ENCODE peak calls at places on chromosomes 16 and 17, in six cellular contexts. One of them, this sample, is unnamed.
A peak's percentile ranks its signal among the peaks of the same experiment; 100 is the strongest.

GRCh38 chr16:46842192-46842895 is 11.4 kb upstream of the C16orf87 start:
- DNase-seq in mesendoderm: no peak
- DNase-seq in esophagus squamous epithelium: no peak
- DNase-seq in gastrocnemius medialis: no peak
- DNase-seq in GM23338: no peak
- DNase-seq in colonic mucosa: no peak
- DNase-seq in this sample: no peak

GRCh38 chr17:40063034-40063765 is 435 bp downstream of the THRA start:
- DNase-seq in mesendoderm: peak; percentile 55
- DNase-seq in esophagus squamous epithelium: no peak
- DNase-seq in gastrocnemius medialis: peak; percentile 35
- DNase-seq in GM23338: peak; percentile 83
- DNase-seq in colonic mucosa: peak; percentile 56
- DNase-seq in this sample: no peak

GRCh38 chr16:12874135-12874534 is 27.3 kb upstream of the SHISA9 start:
- DNase-seq in mesendoderm: peak; percentile 71
- DNase-seq in esophagus squamous epithelium: no peak
- DNase-seq in gastrocnemius medialis: no peak
- DNase-seq in GM23338: peak; percentile 35
- DNase-seq in colonic mucosa: no peak
- DNase-seq in this sample: no peak

GRCh38 chr16:75075688-75076268 is 40.8 kb downstream of the LDHD start:
- DNase-seq in mesendoderm: no peak
- DNase-seq in esophagus squamous epithelium: no peak
- DNase-seq in gastrocnemius medialis: no peak
- DNase-seq in GM23338: no peak
- DNase-seq in colonic mucosa: no peak
- DNase-seq in this sample: no peak

GRCh38 chr17:40526668-40527067 is 25.2 kb upstream of the TNS4 start:
- DNase-seq in mesendoderm: no peak
- DNase-seq in esophagus squamous epithelium: no peak
- DNase-seq in gastrocnemius medialis: peak; percentile 42
- DNase-seq in GM23338: no peak
- DNase-seq in colonic mucosa: no peak
- DNase-seq in this sample: no peak

GRCh38 chr16:81485225-81485624 is 40.6 kb downstream of the CMIP start:
- DNase-seq in mesendoderm: no peak
- DNase-seq in esophagus squamous epithelium: no peak
- DNase-seq in gastrocnemius medialis: no peak
- DNase-seq in GM23338: no peak
- DNase-seq in colonic mucosa: no peak
- DNase-seq in this sample: no peak

GRCh38 chr16:30764816-30765465 is 2.8 kb downstream of the RNF40 start:
- DNase-seq in mesendoderm: no peak
- DNase-seq in esophagus squamous epithelium: no peak
- DNase-seq in gastrocnemius medialis: no peak
- DNase-seq in GM23338: no peak
- DNase-seq in colonic mucosa: no peak
- DNase-seq in this sample: no peak

GRCh38 chr17:13561606-13562270 is 40.0 kb downstream of the HS3ST3A1 start:
- DNase-seq in mesendoderm: no peak
- DNase-seq in esophagus squamous epithelium: no peak
- DNase-seq in gastrocnemius medialis: no peak
- DNase-seq in GM23338: no peak
- DNase-seq in colonic mucosa: peak; percentile 18
- DNase-seq in this sample: no peak

GRCh38 chr17:26792486-26792885 is 501.4 kb upstream of the WSB1 start:
- DNase-seq in mesendoderm: peak; percentile 75
- DNase-seq in esophagus squamous epithelium: no peak
- DNase-seq in gastrocnemius medialis: no peak
- DNase-seq in GM23338: peak; percentile 0
- DNase-seq in colonic mucosa: no peak
- DNase-seq in this sample: no peak

GRCh38 chr16:87218281-87219055 is 98.7 kb downstream of the C16orf95 start:
- DNase-seq in mesendoderm: no peak
- DNase-seq in esophagus squamous epithelium: no peak
- DNase-seq in gastrocnemius medialis: no peak
- DNase-seq in GM23338: no peak
- DNase-seq in colonic mucosa: no peak
- DNase-seq in this sample: no peak

GRCh38 chr16:31713071-31713944 is 160.3 kb upstream of the ZNF267 start:
- DNase-seq in mesendoderm: peak; percentile 97
- DNase-seq in esophagus squamous epithelium: peak; percentile 64
- DNase-seq in gastrocnemius medialis: peak; percentile 87
- DNase-seq in GM23338: peak; percentile 98
- DNase-seq in colonic mucosa: peak; percentile 95
- DNase-seq in this sample: peak; percentile 85

GRCh38 chr17:44331249-44331760 is 6.7 kb upstream of the SLC25A39 start:
- DNase-seq in mesendoderm: peak; percentile 84
- DNase-seq in esophagus squamous epithelium: no peak
- DNase-seq in gastrocnemius medialis: peak; percentile 56
- DNase-seq in GM23338: peak; percentile 93
- DNase-seq in colonic mucosa: peak; percentile 87
- DNase-seq in this sample: no peak

GRCh38 chr17:62720126-62720850 is 87.8 kb downstream of the MARCHF10 start:
- DNase-seq in mesendoderm: peak; percentile 51
- DNase-seq in esophagus squamous epithelium: no peak
- DNase-seq in gastrocnemius medialis: no peak
- DNase-seq in GM23338: peak; percentile 66
- DNase-seq in colonic mucosa: no peak
- DNase-seq in this sample: no peak

GRCh38 chr17:6969323-6969726 is 26.5 kb upstream of the ALOX12 start:
- DNase-seq in mesendoderm: no peak
- DNase-seq in esophagus squamous epithelium: no peak
- DNase-seq in gastrocnemius medialis: no peak
- DNase-seq in GM23338: no peak
- DNase-seq in colonic mucosa: no peak
- DNase-seq in this sample: no peak

GRCh38 chr17:63932721-63933120 is 590 bp upstream of the CD79B start:
- DNase-seq in mesendoderm: no peak
- DNase-seq in esophagus squamous epithelium: no peak
- DNase-seq in gastrocnemius medialis: no peak
- DNase-seq in GM23338: no peak
- DNase-seq in colonic mucosa: no peak
- DNase-seq in this sample: no peak

GRCh38 chr16:89602273-89602951 is 11.0 kb upstream of the DPEP1 start:
- DNase-seq in mesendoderm: peak; percentile 77
- DNase-seq in esophagus squamous epithelium: no peak
- DNase-seq in gastrocnemius medialis: no peak
- DNase-seq in GM23338: peak; percentile 80
- DNase-seq in colonic mucosa: no peak
- DNase-seq in this sample: peak; percentile 27

GRCh38 chr17:52027620-52028019 is 130.9 kb downstream of the CA10 start:
- DNase-seq in mesendoderm: no peak
- DNase-seq in esophagus squamous epithelium: no peak
- DNase-seq in gastrocnemius medialis: no peak
- DNase-seq in GM23338: no peak
- DNase-seq in colonic mucosa: no peak
- DNase-seq in this sample: no peak

GRCh38 chr16:19288872-19289799 is 3.6 kb downstream of the CLEC19A start:
- DNase-seq in mesendoderm: peak; percentile 49
- DNase-seq in esophagus squamous epithelium: no peak
- DNase-seq in gastrocnemius medialis: no peak
- DNase-seq in GM23338: no peak
- DNase-seq in colonic mucosa: no peak
- DNase-seq in this sample: no peak

GRCh38 chr16:27326738-27327585 is 13.2 kb downstream of the IL4R start:
- DNase-seq in mesendoderm: peak; percentile 99
- DNase-seq in esophagus squamous epithelium: peak; percentile 40
- DNase-seq in gastrocnemius medialis: peak; percentile 59
- DNase-seq in GM23338: peak; percentile 89
- DNase-seq in colonic mucosa: peak; percentile 64
- DNase-seq in this sample: peak; percentile 79

GRCh38 chr16:63363738-63364137 is 1327.5 kb upstream of the CDH8 start:
- DNase-seq in mesendoderm: no peak
- DNase-seq in esophagus squamous epithelium: no peak
- DNase-seq in gastrocnemius medialis: no peak
- DNase-seq in GM23338: no peak
- DNase-seq in colonic mucosa: no peak
- DNase-seq in this sample: no peak

GRCh38 chr16:63365665-63366064 is 1329.4 kb upstream of the CDH8 start:
- DNase-seq in mesendoderm: no peak
- DNase-seq in esophagus squamous epithelium: no peak
- DNase-seq in gastrocnemius medialis: no peak
- DNase-seq in GM23338: no peak
- DNase-seq in colonic mucosa: no peak
- DNase-seq in this sample: no peak

DNA sequence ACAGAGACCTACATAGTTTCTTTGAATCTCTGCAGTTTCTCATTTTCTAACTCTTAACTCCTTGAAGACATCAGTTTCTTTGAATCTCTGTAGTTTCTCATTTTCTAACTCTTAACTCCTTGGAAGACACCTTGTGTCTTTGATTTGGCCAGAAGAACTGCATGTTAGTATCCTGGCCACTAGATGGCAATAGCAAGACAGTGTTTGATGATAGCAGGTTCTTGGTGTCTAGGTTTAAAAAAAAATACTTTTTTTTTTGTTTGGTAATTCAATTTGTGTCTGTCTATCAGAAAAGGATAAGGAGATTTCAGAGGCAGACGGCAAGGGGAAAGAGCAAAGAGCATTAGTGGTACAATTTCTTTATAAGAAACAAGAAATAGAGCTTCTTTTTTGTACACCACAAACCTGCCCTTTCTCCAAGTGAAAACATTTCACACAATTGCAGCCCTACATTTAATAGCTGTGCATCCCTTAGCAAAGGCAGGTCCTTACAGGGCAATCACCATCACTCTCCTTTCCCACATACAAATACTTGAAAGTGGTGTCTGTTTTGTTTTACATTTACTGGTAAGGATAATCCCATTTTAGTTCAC is 1324.9 kb upstream of the CDH8 start:
- DNase-seq in mesendoderm: peak; percentile 72
- DNase-seq in esophagus squamous epithelium: no peak
- DNase-seq in gastrocnemius medialis: no peak
- DNase-seq in GM23338: peak; percentile 75
- DNase-seq in colonic mucosa: peak; percentile 22
- DNase-seq in this sample: no peak
- H3K27me3 ChIP-seq in mesendoderm: no peaks in the 10 kb centered on the region
- H3K27me3 ChIP-seq in esophagus squamous epithelium: no peaks in the 10 kb centered on the region
- H3K27me3 ChIP-seq in gastrocnemius medialis: no peaks in the 10 kb centered on the region
- H3K27me3 ChIP-seq in GM23338: no peaks in the 10 kb centered on the region
- H3K27me3 ChIP-seq in colonic mucosa: no peaks in the 10 kb centered on the region
- H3K27me3 ChIP-seq in this sample: no peaks in the 10 kb centered on the region

DNA sequence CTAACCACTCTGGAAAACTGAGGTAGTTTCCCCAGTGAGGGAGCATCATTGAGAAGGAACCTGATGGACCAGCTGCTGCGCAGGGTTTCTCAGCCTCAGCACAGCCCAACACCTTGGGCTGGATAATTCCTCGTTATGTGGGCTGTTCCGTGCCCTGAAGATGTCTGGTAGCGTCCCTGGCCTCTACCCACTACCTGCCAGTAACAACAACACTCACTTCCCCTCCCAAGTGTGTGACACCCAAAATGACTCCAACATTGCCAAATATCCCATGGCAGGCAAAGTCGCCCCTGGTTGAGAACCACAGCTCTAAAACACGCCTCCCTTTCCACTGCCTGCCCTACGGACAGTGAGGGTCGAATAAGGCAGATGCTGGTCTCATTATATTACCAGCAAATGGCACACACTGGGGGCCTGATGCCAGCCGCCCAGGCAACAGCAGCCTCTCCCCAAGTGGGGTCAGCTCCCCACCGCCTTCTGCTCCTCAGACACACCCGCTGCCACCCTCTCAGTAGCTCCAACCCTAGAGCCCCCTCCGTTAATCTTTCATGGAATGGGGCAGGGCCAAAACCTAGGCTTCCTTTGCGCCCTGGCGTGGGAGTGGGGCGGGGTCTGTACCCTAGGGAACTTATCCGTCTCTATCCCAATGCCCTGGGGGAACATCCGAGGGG is 1.0 kb downstream of the RHBDF2 start:
- DNase-seq in mesendoderm: no peak
- DNase-seq in esophagus squamous epithelium: no peak
- DNase-seq in gastrocnemius medialis: no peak
- DNase-seq in GM23338: no peak
- DNase-seq in colonic mucosa: no peak
- DNase-seq in this sample: no peak
- H3K27ac ChIP-seq in mesendoderm: no peak overlapping the region
- H3K27ac ChIP-seq in esophagus squamous epithelium: peak overlapping the region; percentile 91
- H3K27ac ChIP-seq in gastrocnemius medialis: peak overlapping the region; percentile 92
- H3K27ac ChIP-seq in GM23338: no peak overlapping the region
- H3K27ac ChIP-seq in colonic mucosa: peak overlapping the region; percentile 26
- H3K27ac ChIP-seq in this sample: peak overlapping the region; percentile 75

GRCh38 chr17:79741751-79742588 is 11.2 kb downstream of the ENPP7 start:
- DNase-seq in mesendoderm: peak; percentile 84
- DNase-seq in esophagus squamous epithelium: no peak
- DNase-seq in gastrocnemius medialis: peak; percentile 16
- DNase-seq in GM23338: peak; percentile 86
- DNase-seq in colonic mucosa: peak; percentile 77
- DNase-seq in this sample: no peak
- H3K27me3 ChIP-seq in mesendoderm: peaks cover 9% of the 10 kb centered on the region
- H3K27me3 ChIP-seq in esophagus squamous epithelium: peaks cover 5% of the 10 kb centered on the region
- H3K27me3 ChIP-seq in gastrocnemius medialis: peaks cover 47% of the 10 kb centered on the region
- H3K27me3 ChIP-seq in GM23338: peaks cover 51% of the 10 kb centered on the region
- H3K27me3 ChIP-seq in colonic mucosa: peaks cover 22% of the 10 kb centered on the region
- H3K27me3 ChIP-seq in this sample: peaks cover 7% of the 10 kb centered on the region

DNA sequence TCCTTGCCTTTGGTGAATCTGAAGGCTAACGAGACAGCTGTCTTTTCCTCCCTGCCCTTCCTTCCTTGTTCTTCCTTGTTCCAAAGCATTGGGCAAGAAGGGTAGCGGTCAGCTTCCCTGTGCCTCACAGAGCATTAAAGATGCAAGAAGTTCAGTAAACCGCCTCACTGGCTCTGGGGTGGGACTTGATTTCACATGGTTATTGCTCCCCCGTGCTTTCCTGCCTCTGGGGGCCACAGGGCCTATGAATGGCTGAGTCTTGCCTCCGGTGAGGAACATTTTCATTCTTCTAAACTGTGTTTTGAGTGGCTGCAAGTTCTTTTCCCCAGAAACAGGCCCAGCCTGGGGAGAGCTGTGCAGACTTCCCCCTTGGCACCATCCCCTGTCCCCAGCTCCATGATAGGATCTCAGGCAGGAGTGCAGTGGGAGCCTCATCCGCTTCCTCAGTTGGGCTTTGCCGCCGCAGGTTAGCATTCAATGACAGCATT is 1.5 kb downstream of the YPEL2 start:
- DNase-seq in mesendoderm: no peak
- DNase-seq in esophagus squamous epithelium: no peak
- DNase-seq in gastrocnemius medialis: peak; percentile 52
- DNase-seq in GM23338: no peak
- DNase-seq in colonic mucosa: no peak
- DNase-seq in this sample: no peak
- H3K27ac ChIP-seq in mesendoderm: no peak overlapping the region
- H3K27ac ChIP-seq in esophagus squamous epithelium: peak overlapping the region; percentile 97
- H3K27ac ChIP-seq in gastrocnemius medialis: peak overlapping the region; percentile 98
- H3K27ac ChIP-seq in GM23338: no peak overlapping the region
- H3K27ac ChIP-seq in colonic mucosa: peak overlapping the region; percentile 95
- H3K27ac ChIP-seq in this sample: peak overlapping the region; percentile 95

This sample was measured in thoracic aorta.